ENCODE peak calls at places on chromosomes 4 and X, in ten cellular contexts. One of them, this sample, is unnamed. For H3K27me3, H3K4me1 and H3K36me3, the result is how much of the 10 kb centered on the place peaks cover.

GRCh38 chr4:4575284-4576211 is 33.7 kb upstream of the STX18 start:
- DNase-seq in stomach: peak
- DNase-seq in IMR-90: peak
- DNase-seq in lung: peak
- DNase-seq in PC-3: peak
- DNase-seq in CD4-positive, CD25-positive, alpha-beta regulatory T cell: peak
- DNase-seq in heart right ventricle: peak
- DNase-seq in colonic mucosa: peak
- DNase-seq in pancreas: peak
- DNase-seq in ovary: peak
- DNase-seq in this sample: peak

GRCh38 chrX:105564536-105564935 is 257.8 kb upstream of the NRK start:
- DNase-seq in PC-3: peak
- DNase-seq in stomach: no peak
- DNase-seq in lung: no peak
- DNase-seq in ovary: no peak
- DNase-seq in colonic mucosa: no peak
- DNase-seq in heart right ventricle: peak
- DNase-seq in CD4-positive, CD25-positive, alpha-beta regulatory T cell: no peak
- DNase-seq in pancreas: no peak
- DNase-seq in IMR-90: peak
- DNase-seq in this sample: no peak

GRCh38 chrX:17500145-17500579 is 125.2 kb downstream of the NHS start:
- DNase-seq in IMR-90: peak
- DNase-seq in stomach: peak
- DNase-seq in lung: no peak
- DNase-seq in heart right ventricle: no peak
- DNase-seq in CD4-positive, CD25-positive, alpha-beta regulatory T cell: no peak
- DNase-seq in colonic mucosa: peak
- DNase-seq in PC-3: peak
- DNase-seq in ovary: no peak
- DNase-seq in pancreas: no peak
- DNase-seq in this sample: no peak

GRCh38 chr4:90120815-90121214 is 6.4 kb upstream of the CCSER1 start:
- DNase-seq in stomach: no peak
- DNase-seq in IMR-90: no peak
- DNase-seq in pancreas: no peak
- DNase-seq in CD4-positive, CD25-positive, alpha-beta regulatory T cell: no peak
- DNase-seq in ovary: no peak
- DNase-seq in PC-3: no peak
- DNase-seq in colonic mucosa: no peak
- DNase-seq in heart right ventricle: no peak
- DNase-seq in lung: no peak
- DNase-seq in this sample: no peak

GRCh38 chr4:110510282-110510681 is 34.3 kb downstream of the ENPEP start:
- DNase-seq in PC-3: no peak
- DNase-seq in stomach: no peak
- DNase-seq in pancreas: no peak
- DNase-seq in ovary: no peak
- DNase-seq in heart right ventricle: no peak
- DNase-seq in colonic mucosa: peak
- DNase-seq in CD4-positive, CD25-positive, alpha-beta regulatory T cell: no peak
- DNase-seq in lung: no peak
- DNase-seq in IMR-90: no peak
- DNase-seq in this sample: no peak

GRCh38 chr4:10099521-10100325 is 16.9 kb downstream of the WDR1 start:
- DNase-seq in ovary: no peak
- DNase-seq in heart right ventricle: no peak
- DNase-seq in stomach: no peak
- DNase-seq in PC-3: no peak
- DNase-seq in IMR-90: no peak
- DNase-seq in colonic mucosa: no peak
- DNase-seq in lung: no peak
- DNase-seq in CD4-positive, CD25-positive, alpha-beta regulatory T cell: no peak
- DNase-seq in pancreas: no peak
- DNase-seq in this sample: peak

GRCh38 chr4:152352645-152353116 is 183.2 kb downstream of the FBXW7 start:
- DNase-seq in lung: peak
- DNase-seq in stomach: no peak
- DNase-seq in heart right ventricle: peak
- DNase-seq in IMR-90: peak
- DNase-seq in pancreas: peak
- DNase-seq in colonic mucosa: peak
- DNase-seq in ovary: peak
- DNase-seq in PC-3: peak
- DNase-seq in CD4-positive, CD25-positive, alpha-beta regulatory T cell: no peak
- DNase-seq in this sample: peak

GRCh38 chr4:60744767-60745166 is 455.4 kb upstream of the ADGRL3 start:
- DNase-seq in colonic mucosa: no peak
- DNase-seq in CD4-positive, CD25-positive, alpha-beta regulatory T cell: no peak
- DNase-seq in ovary: no peak
- DNase-seq in pancreas: no peak
- DNase-seq in lung: no peak
- DNase-seq in heart right ventricle: no peak
- DNase-seq in stomach: no peak
- DNase-seq in PC-3: peak
- DNase-seq in IMR-90: peak
- DNase-seq in this sample: no peak

GRCh38 chr4:8907596-8908205 is 36.1 kb upstream of the HMX1 start:
- DNase-seq in lung: no peak
- DNase-seq in IMR-90: no peak
- DNase-seq in heart right ventricle: no peak
- DNase-seq in colonic mucosa: no peak
- DNase-seq in CD4-positive, CD25-positive, alpha-beta regulatory T cell: no peak
- DNase-seq in ovary: peak
- DNase-seq in pancreas: peak
- DNase-seq in stomach: no peak
- DNase-seq in PC-3: no peak
- DNase-seq in this sample: no peak

GRCh38 chr4:42712854-42713253 is 55.9 kb upstream of the ATP8A1 start:
- DNase-seq in colonic mucosa: no peak
- DNase-seq in pancreas: no peak
- DNase-seq in stomach: no peak
- DNase-seq in PC-3: no peak
- DNase-seq in lung: no peak
- DNase-seq in IMR-90: no peak
- DNase-seq in heart right ventricle: no peak
- DNase-seq in CD4-positive, CD25-positive, alpha-beta regulatory T cell: no peak
- DNase-seq in ovary: no peak
- DNase-seq in this sample: no peak

GRCh38 chr4:100284302-100284701 is 94.0 kb upstream of the DDIT4L start:
- DNase-seq in colonic mucosa: no peak
- DNase-seq in IMR-90: no peak
- DNase-seq in stomach: no peak
- DNase-seq in ovary: no peak
- DNase-seq in CD4-positive, CD25-positive, alpha-beta regulatory T cell: no peak
- DNase-seq in heart right ventricle: no peak
- DNase-seq in pancreas: no peak
- DNase-seq in lung: no peak
- DNase-seq in PC-3: no peak
- DNase-seq in this sample: no peak

GRCh38 chr4:81459233-81459632 is 12.5 kb downstream of the RASGEF1B start:
- DNase-seq in heart right ventricle: no peak
- DNase-seq in PC-3: no peak
- DNase-seq in CD4-positive, CD25-positive, alpha-beta regulatory T cell: no peak
- DNase-seq in stomach: no peak
- DNase-seq in ovary: no peak
- DNase-seq in pancreas: no peak
- DNase-seq in lung: no peak
- DNase-seq in IMR-90: no peak
- DNase-seq in colonic mucosa: no peak
- DNase-seq in this sample: no peak

GRCh38 chr4:17577660-17578481 is 873 bp downstream of the LAP3 start:
- DNase-seq in colonic mucosa: peak
- DNase-seq in CD4-positive, CD25-positive, alpha-beta regulatory T cell: no peak
- DNase-seq in heart right ventricle: peak
- DNase-seq in stomach: peak
- DNase-seq in IMR-90: peak
- DNase-seq in pancreas: peak
- DNase-seq in PC-3: peak
- DNase-seq in ovary: peak
- DNase-seq in lung: peak
- DNase-seq in this sample: no peak

GRCh38 chr4:145098675-145099037 is 545 bp downstream of the ABCE1 start:
- DNase-seq in lung: peak
- DNase-seq in IMR-90: peak
- DNase-seq in ovary: no peak
- DNase-seq in heart right ventricle: peak
- DNase-seq in stomach: no peak
- DNase-seq in PC-3: peak
- DNase-seq in colonic mucosa: peak
- DNase-seq in CD4-positive, CD25-positive, alpha-beta regulatory T cell: peak
- DNase-seq in pancreas: no peak
- DNase-seq in this sample: peak

GRCh38 chr4:8502836-8503585 is 62.4 kb downstream of the TRMT44 start:
- DNase-seq in PC-3: no peak
- DNase-seq in heart right ventricle: no peak
- DNase-seq in stomach: no peak
- DNase-seq in pancreas: peak
- DNase-seq in colonic mucosa: no peak
- DNase-seq in lung: no peak
- DNase-seq in IMR-90: no peak
- DNase-seq in CD4-positive, CD25-positive, alpha-beta regulatory T cell: no peak
- DNase-seq in ovary: peak
- DNase-seq in this sample: no peak

DNA sequence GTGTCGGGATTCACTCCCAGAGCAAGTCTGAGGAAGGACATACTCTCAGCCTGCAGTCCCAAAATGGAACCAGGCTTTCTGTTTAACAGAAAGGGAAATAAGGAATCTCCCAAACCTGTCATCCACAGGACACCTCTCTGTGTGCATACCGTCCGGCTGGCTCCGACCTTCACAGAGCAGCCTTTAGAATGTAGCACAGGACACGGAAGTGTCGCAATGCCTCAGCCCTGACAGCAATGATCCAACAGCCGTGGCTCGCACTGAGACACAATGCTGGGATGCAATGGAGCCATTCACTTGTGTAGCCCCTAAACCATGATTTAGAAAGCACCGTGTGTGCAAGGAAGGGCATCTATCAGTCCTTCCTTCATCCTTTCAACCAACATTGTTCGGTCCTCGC is 15.5 kb upstream of the HELT start:
- DNase-seq in pancreas: no peak
- DNase-seq in ovary: no peak
- DNase-seq in stomach: no peak
- DNase-seq in PC-3: no peak
- DNase-seq in CD4-positive, CD25-positive, alpha-beta regulatory T cell: no peak
- DNase-seq in lung: no peak
- DNase-seq in heart right ventricle: no peak
- DNase-seq in colonic mucosa: no peak
- DNase-seq in IMR-90: no peak
- DNase-seq in this sample: no peak
- H3K27me3 ChIP-seq in pancreas: under half
- H3K27me3 ChIP-seq in ovary: under half
- H3K27me3 ChIP-seq in stomach: under half
- H3K27me3 ChIP-seq in PC-3: under half
- H3K27me3 ChIP-seq in CD4-positive, CD25-positive, alpha-beta regulatory T cell: under half
- H3K27me3 ChIP-seq in lung: under half
- H3K27me3 ChIP-seq in heart right ventricle: under half
- H3K27me3 ChIP-seq in colonic mucosa: under half
- H3K27me3 ChIP-seq in IMR-90: under half
- H3K27me3 ChIP-seq in this sample: under half

GRCh38 chr4:6923507-6923906 is 13.9 kb downstream of the TBC1D14 start:
- DNase-seq in lung: no peak
- DNase-seq in CD4-positive, CD25-positive, alpha-beta regulatory T cell: no peak
- DNase-seq in pancreas: no peak
- DNase-seq in colonic mucosa: no peak
- DNase-seq in stomach: no peak
- DNase-seq in ovary: no peak
- DNase-seq in PC-3: no peak
- DNase-seq in heart right ventricle: no peak
- DNase-seq in IMR-90: no peak
- DNase-seq in this sample: no peak

GRCh38 chr4:6925357-6925836 is 15.8 kb downstream of the TBC1D14 start:
- DNase-seq in PC-3: no peak
- DNase-seq in IMR-90: no peak
- DNase-seq in pancreas: no peak
- DNase-seq in lung: no peak
- DNase-seq in heart right ventricle: no peak
- DNase-seq in colonic mucosa: no peak
- DNase-seq in CD4-positive, CD25-positive, alpha-beta regulatory T cell: no peak
- DNase-seq in ovary: no peak
- DNase-seq in stomach: no peak
- DNase-seq in this sample: no peak

GRCh38 chr4:6926681-6927478 is 17.3 kb downstream of the TBC1D14 start:
- DNase-seq in IMR-90: peak
- DNase-seq in lung: peak
- DNase-seq in pancreas: peak
- DNase-seq in stomach: peak
- DNase-seq in colonic mucosa: peak
- DNase-seq in PC-3: no peak
- DNase-seq in CD4-positive, CD25-positive, alpha-beta regulatory T cell: peak
- DNase-seq in heart right ventricle: no peak
- DNase-seq in ovary: no peak
- DNase-seq in this sample: peak

GRCh38 chr4:6926081-6926480 is 16.5 kb downstream of the TBC1D14 start:
- DNase-seq in ovary: no peak
- DNase-seq in CD4-positive, CD25-positive, alpha-beta regulatory T cell: no peak
- DNase-seq in pancreas: no peak
- DNase-seq in colonic mucosa: no peak
- DNase-seq in PC-3: no peak
- DNase-seq in lung: no peak
- DNase-seq in heart right ventricle: no peak
- DNase-seq in IMR-90: no peak
- DNase-seq in stomach: no peak
- DNase-seq in this sample: no peak

GRCh38 chr4:6924361-6924779 is 14.7 kb downstream of the TBC1D14 start:
- DNase-seq in PC-3: no peak
- DNase-seq in stomach: no peak
- DNase-seq in heart right ventricle: no peak
- DNase-seq in lung: no peak
- DNase-seq in pancreas: no peak
- DNase-seq in colonic mucosa: no peak
- DNase-seq in IMR-90: no peak
- DNase-seq in CD4-positive, CD25-positive, alpha-beta regulatory T cell: no peak
- DNase-seq in ovary: no peak
- DNase-seq in this sample: no peak
- H3K4me1 ChIP-seq in PC-3: under half
- H3K4me1 ChIP-seq in stomach: under half
- H3K4me1 ChIP-seq in heart right ventricle: under half
- H3K4me1 ChIP-seq in lung: under half
- H3K4me1 ChIP-seq in pancreas: under half
- H3K4me1 ChIP-seq in colonic mucosa: under half
- H3K4me1 ChIP-seq in IMR-90: under half
- H3K4me1 ChIP-seq in CD4-positive, CD25-positive, alpha-beta regulatory T cell: half or more
- H3K4me1 ChIP-seq in ovary: under half
- H3K4me1 ChIP-seq in this sample: under half

GRCh38 chr4:73142995-73143547 is 73.6 kb upstream of the COX18 start:
- DNase-seq in CD4-positive, CD25-positive, alpha-beta regulatory T cell: no peak
- DNase-seq in lung: no peak
- DNase-seq in heart right ventricle: no peak
- DNase-seq in ovary: no peak
- DNase-seq in IMR-90: no peak
- DNase-seq in colonic mucosa: no peak
- DNase-seq in pancreas: no peak
- DNase-seq in stomach: no peak
- DNase-seq in PC-3: peak
- DNase-seq in this sample: no peak
- H3K36me3 ChIP-seq in CD4-positive, CD25-positive, alpha-beta regulatory T cell: half or more
- H3K36me3 ChIP-seq in lung: under half
- H3K36me3 ChIP-seq in heart right ventricle: half or more
- H3K36me3 ChIP-seq in ovary: under half
- H3K36me3 ChIP-seq in IMR-90: under half
- H3K36me3 ChIP-seq in colonic mucosa: under half
- H3K36me3 ChIP-seq in pancreas: under half
- H3K36me3 ChIP-seq in stomach: half or more
- H3K36me3 ChIP-seq in PC-3: half or more
- H3K36me3 ChIP-seq in this sample: under half

GRCh38 chr4:125760956-125761355 is 446.2 kb downstream of the FAT4 start:
- DNase-seq in ovary: no peak
- DNase-seq in IMR-90: no peak
- DNase-seq in PC-3: no peak
- DNase-seq in pancreas: no peak
- DNase-seq in CD4-positive, CD25-positive, alpha-beta regulatory T cell: no peak
- DNase-seq in colonic mucosa: no peak
- DNase-seq in stomach: no peak
- DNase-seq in heart right ventricle: no peak
- DNase-seq in lung: no peak
- DNase-seq in this sample: no peak
- H3K27me3 ChIP-seq in ovary: under half
- H3K27me3 ChIP-seq in IMR-90: under half
- H3K27me3 ChIP-seq in PC-3: under half
- H3K27me3 ChIP-seq in pancreas: under half
- H3K27me3 ChIP-seq in CD4-positive, CD25-positive, alpha-beta regulatory T cell: under half
- H3K27me3 ChIP-seq in colonic mucosa: under half
- H3K27me3 ChIP-seq in stomach: under half
- H3K27me3 ChIP-seq in heart right ventricle: under half
- H3K27me3 ChIP-seq in lung: under half
- H3K27me3 ChIP-seq in this sample: under half